ENCODE peak calls at places on chromosomes 4 and X, in five cellular contexts. F is cardiac muscle cell; S is naive thymus-derived CD8-positive, alpha-beta T cell; H is BE2C; K is T-helper 22 cell. Q is an unnamed sample.

GRCh38 chrX:95718746-95719145 is 965.9 kb upstream of the DIAPH2 start:
- DNase-seq in F (no peak), H (no peak), S (no peak), K (no peak), Q (no peak)

GRCh38 chrX:77785400-77785745 is 643 bp downstream of the ATRX start:
- DNase-seq in F (peak), H (peak), K (no peak), S (no peak), Q (peak)

GRCh38 chrX:122363112-122363511 is 821.0 kb upstream of the GRIA3 start:
- DNase-seq in S (no peak), H (no peak), K (no peak), F (no peak), Q (no peak)

GRCh38 chr4:146329042-146329716 is 114.8 kb downstream of the REELD1 start:
- DNase-seq in F (peak), H (no peak), K (no peak), S (no peak), Q (no peak)

GRCh38 chr4:2252530-2252924 is 9.4 kb downstream of the MXD4 start:
- DNase-seq in S (no peak), H (no peak), F (no peak), K (no peak), Q (peak)

GRCh38 chr4:124915073-124915472 is 202.5 kb upstream of the ANKRD50 start:
- DNase-seq in H (no peak), K (no peak), S (no peak), F (no peak), Q (no peak)

GRCh38 chrX:108307408-108308085 is 130.7 kb downstream of the COL4A6 start:
- DNase-seq in S (no peak), H (no peak), K (no peak), F (peak), Q (no peak)

GRCh38 chr4:181670506-181670905 is 572.7 kb upstream of the TENM3 start:
- DNase-seq in F (no peak), H (no peak), S (no peak), K (no peak), Q (no peak)

GRCh38 chrX:39716401-39716800 is 381.4 kb downstream of the BCOR start:
- DNase-seq in S (no peak), F (no peak), H (peak), K (no peak), Q (peak)

GRCh38 chrX:115259238-115259875 is 25.5 kb upstream of the LRCH2 start:
- DNase-seq in F (peak), K (no peak), S (no peak), H (no peak), Q (no peak)

GRCh38 chrX:107025538-107025937 is 25.5 kb upstream of the MORC4 start:
- DNase-seq in S (peak), K (no peak), F (peak), H (no peak), Q (peak)

GRCh38 chrX:14497184-14497666 is 32.1 kb upstream of the GLRA2 start:
- DNase-seq in K (no peak), F (peak), H (no peak), S (no peak), Q (no peak)

GRCh38 chr4:147772459-147772969 is 40.6 kb downstream of the ARHGAP10 start:
- DNase-seq in F (peak), S (no peak), H (no peak), K (no peak), Q (no peak)

GRCh38 chrX:48919360-48919821 is 567 bp upstream of the PIM2 start:
- DNase-seq in S (no peak), K (no peak), H (no peak), F (no peak), Q (peak)

GRCh38 chrX:150504399-150505186 is 63.8 kb upstream of the MTM1 start:
- DNase-seq in F (no peak), S (no peak), K (no peak), H (no peak), Q (peak)

GRCh38 chr4:37524267-37524666 is 161.9 kb downstream of the RELL1 start:
- DNase-seq in H (no peak), F (no peak), S (no peak), K (no peak), Q (no peak)

GRCh38 chr4:4200624-4201023 is 26.1 kb downstream of the OTOP1 start:
- DNase-seq in K (no peak), S (no peak), H (no peak), F (peak), Q (no peak)

Q was measured in SK-N-SH.